ENCODE peak calls at places on chromosomes 3 and 15, in four cellular contexts. M, F, I and L are unnamed samples.

GRCh38 chr15:66947471-66947870 is 117.9 kb upstream of the SMAD3 start:
- DNase-seq in M (no peak), F (peak; percentile 43), I (no peak), L (no peak)

GRCh38 chr15:65189102-65189740 is 4.1 kb upstream of the CLPX start:
- DNase-seq in M (no peak), F (peak; percentile 67), I (peak; percentile 66), L (peak; percentile 76)

GRCh38 chr15:23416349-23417276 is 30.4 kb downstream of the GOLGA6L2 start:
- DNase-seq in M (no peak), F (no peak), I (no peak), L (no peak)

GRCh38 chr15:57218826-57219576 is 157.3 kb upstream of the CGNL1 start:
- DNase-seq in M (no peak), F (peak; percentile 96), I (peak; percentile 38), L (peak; percentile 62)

GRCh38 chr15:31480356-31481058 is 153.9 kb downstream of the KLF13 start:
- DNase-seq in M (no peak), F (no peak), I (no peak), L (no peak)

GRCh38 chr3:140216249-140216648 is 281.3 kb downstream of the CLSTN2 start:
- DNase-seq in M (no peak), F (no peak), I (peak; percentile 26), L (peak; percentile 20)

GRCh38 chr15:101537681-101538080 is 48.2 kb upstream of the PCSK6 start:
- DNase-seq in M (no peak), F (no peak), I (no peak), L (peak; percentile 40)

GRCh38 chr3:37997791-37998370 is 7.3 kb downstream of the VILL start:
- DNase-seq in M (peak; percentile 43), F (no peak), I (no peak), L (no peak)

GRCh38 chr3:155753038-155753647 is 8.3 kb upstream of the PLCH1 start:
- DNase-seq in M (no peak), F (peak; percentile 39), I (peak; percentile 51), L (peak; percentile 61)

GRCh38 chr15:41499109-41499851 is 5.6 kb downstream of the ITPKA start:
- DNase-seq in M (no peak), F (no peak), I (no peak), L (peak; percentile 33)

GRCh38 chr15:41503669-41504010 is 10.0 kb downstream of the ITPKA start:
- DNase-seq in M (no peak), F (no peak), I (no peak), L (no peak)

GRCh38 chr15:41501961-41502786 is 8.5 kb downstream of the ITPKA start:
- DNase-seq in M (no peak), F (no peak), I (no peak), L (peak; percentile 62)

GRCh38 chr15:41502787-41503668 is 9.4 kb downstream of the ITPKA start:
- DNase-seq in M (no peak), F (no peak), I (no peak), L (peak; percentile 96)

GRCh38 chr15:41501191-41501917 is 7.7 kb downstream of the ITPKA start:
- DNase-seq in M (no peak), F (peak; percentile 44), I (peak; percentile 23), L (peak; percentile 71)
- H3K4me3 ChIP-seq in M (no peak overlapping the region), F (peak overlapping the region; percentile 7), I (no peak overlapping the region), L (peak overlapping the region; percentile 25)

GRCh38 chr15:35317217-35317616 is 228.7 kb downstream of the DPH6 start:
- DNase-seq in M (no peak), F (no peak), I (no peak), L (no peak)
- H3K4me3 ChIP-seq in M (no peak overlapping the region), F (no peak overlapping the region), I (no peak overlapping the region), L (no peak overlapping the region)

DNA sequence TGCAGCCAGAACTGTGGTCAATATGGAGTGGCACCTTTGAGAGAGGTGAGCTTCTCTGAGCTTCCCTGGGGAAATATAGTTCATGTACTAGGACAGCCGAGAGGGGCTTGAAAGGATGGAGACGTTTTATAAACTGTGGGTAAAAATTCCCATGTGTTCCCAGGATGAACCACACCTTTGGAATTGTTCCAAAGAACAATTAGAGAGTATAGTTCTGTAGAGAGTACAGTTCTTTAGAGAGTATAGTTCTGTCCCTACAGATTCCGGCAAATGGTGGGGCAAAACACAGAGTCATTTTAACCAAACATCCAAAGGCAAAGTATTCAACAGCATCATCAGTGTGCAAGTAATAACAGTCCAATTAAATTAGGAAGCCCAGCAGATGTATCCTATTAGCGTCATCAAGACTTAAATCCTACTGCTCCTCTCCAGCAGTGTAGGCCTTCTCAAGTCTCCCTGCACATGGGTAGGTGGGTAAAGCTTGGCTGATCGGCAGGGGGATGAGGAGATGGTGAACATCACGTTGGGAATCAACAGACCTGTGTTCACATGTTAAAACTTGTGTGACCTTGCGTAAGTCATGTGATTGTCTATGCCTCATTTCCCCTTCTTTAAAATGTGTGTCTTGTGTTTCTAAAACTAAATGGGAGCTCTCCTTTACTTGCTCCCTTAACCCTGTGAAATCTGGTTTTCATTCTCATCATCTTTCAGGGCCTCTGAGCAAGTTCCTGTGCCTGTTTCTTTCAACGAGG is 30.0 kb upstream of the IREB2 start:
- DNase-seq in M (no peak), F (no peak), I (no peak), L (no peak)
- H3K4me3 ChIP-seq in M (no peak overlapping the region), F (no peak overlapping the region), I (no peak overlapping the region), L (no peak overlapping the region)

DNA sequence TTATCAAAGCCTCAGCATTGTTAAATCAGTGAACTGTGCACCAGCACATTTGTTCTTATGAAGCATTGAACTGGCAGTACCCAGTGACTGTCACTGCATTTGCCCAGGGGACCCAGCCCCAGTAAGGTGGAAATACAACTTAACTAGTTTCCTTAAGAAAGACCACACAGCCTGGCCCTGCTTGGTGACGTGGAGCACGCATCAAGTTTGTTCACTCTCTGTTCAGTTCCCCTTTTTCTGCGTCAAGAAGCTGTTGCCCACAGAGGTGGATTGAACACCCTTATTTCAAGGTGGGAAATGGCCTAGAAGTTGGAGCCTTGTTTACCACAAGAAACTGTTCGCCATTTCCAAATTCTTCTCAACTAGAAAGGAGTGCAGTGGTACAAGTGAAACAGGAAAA is 69.9 kb upstream of the AGBL1 start:
- DNase-seq in M (no peak), F (no peak), I (no peak), L (peak; percentile 21)
- H3K4me3 ChIP-seq in M (no peak overlapping the region), F (no peak overlapping the region), I (no peak overlapping the region), L (no peak overlapping the region)

GRCh38 chr3:32994045-32994444 is 42.6 kb downstream of the CCR4 start:
- DNase-seq in M (no peak), F (no peak), I (no peak), L (no peak)
- H3K4me3 ChIP-seq in M (no peak overlapping the region), F (no peak overlapping the region), I (no peak overlapping the region), L (no peak overlapping the region)

GRCh38 chr15:78061963-78062427 is 15.5 kb downstream of the TBC1D2B start:
- DNase-seq in M (no peak), F (peak; percentile 53), I (peak; percentile 45), L (peak; percentile 80)
- H3K4me3 ChIP-seq in M (peak overlapping the region; percentile 14), F (peak overlapping the region; percentile 19), I (peak overlapping the region; percentile 56), L (peak overlapping the region; percentile 61)

GRCh38 chr15:76345269-76345879 is 8.8 kb downstream of the ISL2 start:
- DNase-seq in M (no peak), F (no peak), I (no peak), L (no peak)
- H3K4me3 ChIP-seq in M (no peak overlapping the region), F (no peak overlapping the region), I (no peak overlapping the region), L (no peak overlapping the region)

GRCh38 chr15:62068787-62069170 is 2.0 kb downstream of the C2CD4A start:
- DNase-seq in M (no peak), F (no peak), I (no peak), L (no peak)

GRCh38 chr15:62069551-62069950 is 2.8 kb downstream of the C2CD4A start:
- DNase-seq in M (no peak), F (no peak), I (no peak), L (no peak)

GRCh38 chr15:62066663-62067447 is at the start of gene C2CD4A:
- DNase-seq in M (peak; percentile 59), F (peak; percentile 42), I (peak; percentile 41), L (peak; percentile 52)

GRCh38 chr15:62067448-62068044 is 769 bp downstream of the C2CD4A start:
- DNase-seq in M (peak; percentile 22), F (no peak), I (no peak), L (no peak)

DNA sequence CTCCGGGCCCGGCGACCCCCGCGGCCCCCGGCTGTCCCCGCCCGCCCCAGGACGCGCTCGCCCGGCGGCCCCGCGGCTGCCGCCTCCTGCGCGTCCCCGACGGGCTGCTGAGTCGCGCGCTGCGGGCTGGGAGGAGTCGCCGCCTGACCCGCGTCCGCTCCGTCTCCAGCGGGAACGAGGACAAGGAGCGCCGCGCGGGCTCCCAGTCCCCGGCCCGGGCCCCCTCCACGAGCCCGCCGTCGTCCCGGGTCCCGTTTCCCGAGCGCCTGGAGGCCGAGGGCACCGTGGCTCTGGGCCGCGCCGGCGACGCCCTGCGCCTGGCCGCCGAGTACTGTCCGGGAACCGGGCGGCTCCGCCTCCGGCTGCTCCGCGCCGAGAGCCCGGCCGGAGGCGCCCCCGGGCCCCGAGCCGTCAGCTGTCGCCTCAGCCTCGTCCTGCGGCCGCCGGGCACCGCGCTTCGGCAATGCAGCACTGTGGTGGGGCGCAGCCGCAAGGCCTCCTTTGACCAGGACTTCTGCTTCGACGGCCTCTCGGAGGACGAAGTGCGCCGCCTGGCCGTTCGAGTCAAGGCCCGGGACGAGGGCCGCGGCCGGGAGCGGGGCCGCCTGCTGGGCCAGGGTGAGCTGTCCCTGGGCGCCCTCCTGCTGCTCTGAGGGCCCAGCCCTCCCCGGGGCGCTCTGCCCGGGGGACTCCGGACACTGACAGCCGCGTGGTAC is 1.5 kb downstream of the C2CD4A start:
- DNase-seq in M (peak; percentile 39), F (no peak), I (no peak), L (peak; percentile 81)
- H3K4me3 ChIP-seq in M (peak overlapping the region; percentile 47), F (peak overlapping the region; percentile 64), I (no peak overlapping the region), L (no peak overlapping the region)

DNA sequence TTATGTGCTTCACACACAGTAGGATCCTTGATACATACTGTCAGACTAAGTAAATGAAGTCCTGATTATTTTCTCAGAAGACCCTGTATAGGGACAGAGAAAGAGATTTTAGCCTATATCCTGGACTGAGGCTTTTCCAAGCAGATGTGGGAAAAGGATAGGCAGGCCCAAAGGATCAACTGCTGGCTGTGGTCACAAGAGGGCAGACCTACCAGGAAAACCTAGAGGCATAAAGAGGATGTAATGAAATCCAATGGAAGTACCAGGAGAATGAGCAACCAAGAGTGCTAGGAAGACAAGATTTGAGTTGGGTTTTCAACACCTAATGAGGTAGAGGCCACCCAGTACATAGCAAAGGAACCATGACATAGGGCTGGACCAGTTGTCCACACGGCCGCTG is 23.1 kb downstream of the DCLK3 start:
- DNase-seq in M (no peak), F (peak; percentile 3), I (no peak), L (no peak)
- H3K4me3 ChIP-seq in M (no peak overlapping the region), F (no peak overlapping the region), I (no peak overlapping the region), L (no peak overlapping the region)

DNA sequence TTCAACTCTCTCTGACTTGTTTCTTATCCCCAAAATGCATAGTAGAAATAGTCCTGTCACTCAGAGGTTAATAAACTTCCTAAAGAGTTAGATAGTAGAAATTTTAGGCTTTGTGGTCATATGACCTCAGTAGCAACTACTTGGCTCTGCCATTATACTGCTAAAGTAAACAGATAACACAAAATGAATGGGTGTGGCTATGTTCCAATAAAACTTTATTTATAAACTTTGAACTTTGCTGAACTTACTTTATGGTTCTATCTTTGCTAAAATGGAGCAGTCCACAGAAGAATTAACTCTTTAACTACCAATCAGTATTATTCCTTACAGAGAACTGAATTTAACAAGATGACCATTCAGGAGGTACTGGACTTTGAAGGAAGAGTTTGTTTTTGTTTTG is 393.6 kb upstream of the CDIN1 start:
- DNase-seq in M (no peak), F (no peak), I (no peak), L (no peak)
- H3K4me3 ChIP-seq in M (no peak overlapping the region), F (no peak overlapping the region), I (no peak overlapping the region), L (no peak overlapping the region)